ENCODE peak calls at places on chromosomes 11 and 22, in four cellular contexts. F is gastrocnemius medialis, L is keratinocyte, W is GM23338. X is an unnamed sample.

GRCh38 chr11:14673824-14674432 is 30.3 kb downstream of the PDE3B start:
- DNase-seq in F (no peak), L (no peak), W (no peak), X (no peak)

GRCh38 chr11:79458712-79459111 is 17.9 kb upstream of the TENM4 start:
- DNase-seq in F (no peak), L (no peak), W (no peak), X (no peak)

GRCh38 chr22:33391298-33391697 is 333.1 kb upstream of the SYN3 start:
- DNase-seq in F (no peak), L (no peak), W (no peak), X (no peak)

GRCh38 chr11:134598368-134598767 is 186.3 kb upstream of the B3GAT1 start:
- DNase-seq in F (no peak), L (no peak), W (no peak), X (no peak)

GRCh38 chr22:37802310-37803194 is 5.2 kb upstream of the GCAT start:
- DNase-seq in F (no peak), L (no peak), W (peak; percentile 90), X (peak; percentile 88)

GRCh38 chr11:119663279-119663678 is 65.7 kb downstream of the NECTIN1 start:
- DNase-seq in F (no peak), L (no peak), W (no peak), X (no peak)

GRCh38 chr22:20632082-20632481 is 124.7 kb downstream of the MED15 start:
- DNase-seq in F (no peak), L (no peak), W (no peak), X (no peak)

GRCh38 chr11:95289378-95289777 is 58.4 kb upstream of the SESN3 start:
- DNase-seq in F (no peak), L (peak; percentile 41), W (no peak), X (no peak)

GRCh38 chr11:119120639-119121007 is 757 bp upstream of the HINFP start:
- DNase-seq in F (no peak), L (no peak), W (no peak), X (no peak)

GRCh38 chr11:101456812-101457211 is 127.0 kb downstream of the TRPC6 start:
- DNase-seq in F (no peak), L (no peak), W (no peak), X (no peak)

GRCh38 chr22:28843633-28844032 is 39.7 kb upstream of the ZNRF3 start:
- DNase-seq in F (no peak), L (no peak), W (no peak), X (no peak)

GRCh38 chr11:10900686-10901415 is 43.0 kb upstream of the ZBED5 start:
- DNase-seq in F (peak; percentile 63), L (no peak), W (no peak), X (no peak)

DNA sequence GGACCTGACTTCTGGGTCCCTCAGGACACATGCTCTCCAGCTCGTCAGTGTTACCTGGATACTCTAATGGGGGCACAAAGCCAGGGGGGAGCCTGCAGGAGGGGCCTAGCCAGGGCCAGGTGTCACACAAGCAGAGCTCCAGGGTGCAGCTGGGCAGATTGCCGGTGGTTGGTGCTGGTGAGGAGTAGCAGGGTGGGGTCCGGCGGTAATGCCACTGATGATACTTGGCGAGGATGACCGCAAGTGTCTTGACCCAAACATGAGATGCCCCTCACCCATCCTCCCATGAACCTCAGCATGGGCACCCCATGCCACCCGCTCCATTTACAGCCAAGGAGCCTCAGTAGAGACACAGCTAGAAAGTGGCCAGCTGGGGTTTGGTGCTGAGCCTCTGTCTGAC is 15.1 kb upstream of the KCNQ1OT1 start:
- DNase-seq in F (no peak), L (no peak), W (no peak), X (peak; percentile 35)
- H3K27me3 ChIP-seq in F (no peaks in the 10 kb centered on the region), L (peaks cover 40% of the 10 kb centered on the region), W (peaks cover 79% of the 10 kb centered on the region), X (no peaks in the 10 kb centered on the region)

DNA sequence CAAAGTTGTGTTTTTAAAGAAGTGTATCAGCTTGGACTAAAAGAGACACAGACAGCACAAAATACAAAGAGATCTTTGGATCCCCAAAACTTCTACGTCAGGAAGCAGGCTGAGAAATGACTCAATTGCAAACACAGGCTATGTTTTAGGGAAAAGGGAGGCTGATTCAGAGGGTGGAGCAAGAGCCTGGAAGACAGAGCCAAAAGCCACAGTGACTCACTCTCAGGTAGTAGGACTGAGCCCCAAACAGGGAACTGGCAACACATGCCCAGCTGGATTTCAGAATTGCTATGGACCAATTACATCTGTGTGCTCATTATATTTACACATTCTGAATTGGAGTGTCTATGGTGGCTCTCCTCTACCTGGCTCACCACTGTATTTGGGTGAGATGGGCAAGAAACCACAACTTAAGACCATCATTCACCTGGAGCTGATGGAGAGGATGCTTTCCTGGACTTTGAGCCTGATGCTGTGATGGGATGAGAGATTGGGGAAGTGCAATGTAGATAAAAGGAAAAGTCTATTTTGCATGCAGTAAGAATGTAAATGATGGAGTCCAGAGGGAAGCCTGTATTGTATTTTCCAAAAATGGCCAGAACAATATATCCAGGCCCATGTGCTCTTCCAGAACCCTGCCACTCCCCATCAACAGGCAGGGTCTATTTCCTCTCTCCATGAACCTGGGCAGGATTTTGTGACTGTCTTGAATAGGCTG is 20.8 kb upstream of the LINC01488 start:
- DNase-seq in F (no peak), L (peak; percentile 66), W (no peak), X (no peak)
- H3K4me3 ChIP-seq in F (no peak overlapping the region), L (no peak overlapping the region), W (no peak overlapping the region), X (no peak overlapping the region)

DNA sequence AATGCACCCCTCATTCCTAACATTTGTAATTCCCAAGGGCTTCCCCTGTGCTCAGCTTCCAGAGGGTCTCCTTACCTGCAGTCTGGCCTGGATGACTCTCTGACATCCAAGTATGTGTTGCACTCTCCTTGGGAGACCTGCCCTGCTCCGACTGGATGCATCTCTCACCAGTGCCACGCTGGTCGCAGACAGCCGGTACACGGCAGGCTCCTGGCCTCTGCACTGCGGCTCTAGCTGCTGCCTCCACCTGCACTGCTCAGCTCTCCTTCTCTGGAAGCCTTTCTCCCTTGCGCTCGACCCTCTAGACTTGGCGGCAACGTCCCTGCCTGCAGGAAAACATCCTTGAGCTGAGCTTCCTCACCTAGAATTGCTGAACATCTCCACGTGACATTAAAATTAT is 685.9 kb downstream of the BRD1 start:
- DNase-seq in F (no peak), L (no peak), W (no peak), X (no peak)
- H3K27me3 ChIP-seq in F (peaks cover 4% of the 10 kb centered on the region), L (no peaks in the 10 kb centered on the region), W (no peaks in the 10 kb centered on the region), X (peaks cover 3% of the 10 kb centered on the region)

DNA sequence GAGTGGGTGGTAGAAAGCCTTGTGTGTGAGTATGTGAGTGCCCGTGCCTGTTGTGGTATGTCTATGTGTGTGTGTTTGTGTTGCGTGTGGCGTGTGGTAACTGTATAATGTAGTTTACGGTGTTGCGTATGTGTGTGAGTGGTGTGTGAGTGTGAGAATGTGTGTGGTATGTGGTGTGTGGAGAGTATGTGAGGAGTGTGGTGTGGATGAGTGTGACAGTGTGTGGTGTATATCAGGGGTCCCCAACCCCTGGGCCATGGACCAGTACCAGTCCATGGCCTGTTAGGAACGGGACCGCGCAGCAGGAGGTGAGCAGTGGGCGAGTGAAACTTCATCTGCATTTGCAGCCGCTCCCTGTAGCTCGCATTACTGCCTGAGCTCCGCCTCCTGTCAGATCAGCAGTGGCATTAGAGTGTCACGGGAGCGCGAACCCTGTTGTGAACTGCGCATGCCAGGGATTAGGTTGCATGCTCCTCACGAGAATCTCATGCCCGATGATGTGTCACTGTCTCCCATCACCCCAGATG is 5.7 kb downstream of the UPK3A start:
- DNase-seq in F (peak; percentile 90), L (no peak), W (peak; percentile 40), X (peak; percentile 73)
- H3K4me3 ChIP-seq in F (peak overlapping the region; percentile 15), L (no peak overlapping the region), W (no peak overlapping the region), X (no peak overlapping the region)

DNA sequence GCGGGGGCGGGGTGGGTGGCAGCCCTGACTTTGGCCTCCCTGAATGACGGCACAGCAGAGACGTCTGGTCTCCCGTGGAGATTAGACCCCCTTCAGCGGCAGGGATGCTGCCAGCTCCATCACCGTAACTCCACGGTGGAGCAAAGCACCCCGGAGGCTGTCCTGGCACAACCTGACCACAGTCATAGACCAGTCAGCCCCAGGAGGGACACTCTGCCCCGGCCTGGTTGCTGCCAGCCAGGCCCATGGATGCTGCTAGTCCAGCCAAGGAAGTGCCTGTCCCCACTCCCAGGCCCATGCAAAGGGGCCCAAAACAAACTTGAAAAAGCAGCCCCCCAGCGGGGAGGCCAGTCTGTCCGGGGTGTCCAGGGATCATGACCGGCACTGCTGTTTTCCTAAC is 11.5 kb upstream of the ANO1 start:
- DNase-seq in F (no peak), L (no peak), W (no peak), X (no peak)
- H3K27me3 ChIP-seq in F (peaks cover 17% of the 10 kb centered on the region), L (no peaks in the 10 kb centered on the region), W (peaks cover 4% of the 10 kb centered on the region), X (no peaks in the 10 kb centered on the region)

DNA sequence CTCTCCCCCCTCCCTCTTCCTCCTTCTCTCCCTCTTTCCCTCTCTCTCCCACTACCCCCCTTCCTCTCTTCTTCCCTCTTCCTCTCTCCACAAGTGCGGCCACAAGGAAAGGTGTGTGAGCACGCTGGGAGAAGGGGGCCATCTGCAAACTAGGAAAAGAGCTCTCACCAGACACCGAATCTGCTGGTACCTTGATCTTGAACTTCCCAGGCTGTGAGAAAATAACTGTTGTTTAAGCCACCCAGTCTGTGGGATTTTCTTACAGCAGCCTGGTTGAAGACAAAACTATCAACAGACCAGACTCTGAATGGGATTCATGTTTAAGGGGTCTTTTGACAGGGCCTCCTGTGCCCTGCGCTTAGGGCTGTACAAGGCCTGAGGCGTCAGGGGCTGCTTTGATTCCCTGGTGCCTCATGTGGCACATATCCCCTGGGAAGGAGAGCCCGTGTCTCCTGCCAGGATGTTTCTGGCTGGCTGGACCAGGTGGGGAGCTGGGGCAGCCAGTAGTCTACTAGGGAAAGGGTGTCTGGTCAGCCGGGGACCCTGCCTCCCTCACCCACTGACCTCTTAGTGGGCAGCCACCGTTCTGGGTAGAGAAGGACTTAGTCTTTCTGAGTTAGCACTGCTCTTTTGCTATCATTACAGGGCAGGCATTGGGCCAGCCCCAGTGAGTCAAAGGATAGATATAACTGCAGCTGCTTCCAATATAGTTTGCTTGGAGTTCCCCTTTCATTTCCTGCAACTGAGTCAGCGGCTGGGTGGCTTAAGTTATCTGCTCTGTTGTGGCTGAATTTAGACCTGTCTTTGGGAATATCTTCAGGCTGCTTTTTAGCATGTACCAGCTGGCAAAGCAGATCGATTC is 6.2 kb downstream of the PANX1 start:
- DNase-seq in F (peak; percentile 55), L (no peak), W (no peak), X (peak; percentile 92)
- H3K4me3 ChIP-seq in F (no peak overlapping the region), L (peak overlapping the region; percentile 62), W (no peak overlapping the region), X (no peak overlapping the region)

GRCh38 chr11:33802414-33802950 is 28.2 kb upstream of the FBXO3 start:
- DNase-seq in F (no peak), L (peak; percentile 9), W (peak; percentile 97), X (peak; percentile 54)
- H3K27me3 ChIP-seq in F (peaks cover 40% of the 10 kb centered on the region), L (peaks cover 18% of the 10 kb centered on the region), W (peaks cover 25% of the 10 kb centered on the region), X (no peaks in the 10 kb centered on the region)

GRCh38 chr11:129143335-129143734 is 48.8 kb downstream of the ARHGAP32 start:
- DNase-seq in F (peak; percentile 58), L (peak; percentile 80), W (no peak), X (peak; percentile 86)
- H3K4me3 ChIP-seq in F (no peak overlapping the region), L (peak overlapping the region; percentile 32), W (no peak overlapping the region), X (no peak overlapping the region)

DNA sequence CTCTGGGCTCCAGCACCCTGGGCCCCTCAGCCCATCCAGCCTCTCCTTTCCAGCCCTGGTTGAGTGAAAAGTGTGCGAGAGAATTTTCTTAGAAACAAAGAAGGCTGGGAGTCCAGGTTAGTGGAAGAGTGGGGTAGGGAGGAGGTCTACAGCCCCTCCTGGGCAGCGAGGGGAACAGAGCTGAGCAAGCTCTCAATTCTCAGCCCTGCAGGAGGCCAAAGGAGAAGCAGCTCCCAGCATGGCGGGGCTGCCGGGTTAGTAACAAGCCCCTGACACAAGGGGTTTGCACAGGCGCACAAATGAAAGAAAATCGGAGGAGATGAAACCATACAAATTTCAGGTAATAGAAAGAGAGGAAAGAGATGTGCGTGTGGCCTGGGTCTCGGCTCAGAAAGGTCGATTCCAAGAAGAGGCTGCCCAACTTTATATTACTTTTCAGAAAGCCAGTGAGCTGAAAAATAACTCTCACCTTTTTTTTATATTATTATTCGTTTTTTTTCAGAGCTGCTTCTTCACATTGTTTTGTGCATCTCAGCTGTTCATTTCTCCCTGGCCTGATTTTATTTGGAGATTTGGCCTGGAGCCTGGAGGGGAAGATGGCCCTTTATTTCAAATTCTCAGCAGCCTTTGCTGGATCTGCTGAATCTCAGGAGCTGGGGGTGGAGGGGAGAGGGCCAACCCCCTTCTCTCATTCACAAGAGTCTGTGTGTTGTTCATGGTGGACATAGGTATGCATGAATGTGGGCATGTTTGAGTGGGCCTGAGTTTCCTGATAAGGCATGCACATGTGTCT is 583.2 kb downstream of the BUD13 start:
- DNase-seq in F (no peak), L (no peak), W (peak; percentile 68), X (no peak)
- H3K27me3 ChIP-seq in F (peaks cover 23% of the 10 kb centered on the region), L (peaks cover 3% of the 10 kb centered on the region), W (peaks cover 17% of the 10 kb centered on the region), X (no peaks in the 10 kb centered on the region)

X was measured in right cardiac atrium.